ENCODE peak calls at places on chromosomes 11 and 22, in seven cellular contexts. I is SK-N-SH, C is brain microvascular endothelial cell, K is esophagus squamous epithelium, V is breast epithelium, U is astrocyte of the spinal cord, N is fibroblast of lung. H is an unnamed sample.

GRCh38 chr22:46007848-46008261 is 30.9 kb upstream of the WNT7B start:
- DNase-seq in I (peak), C (peak), K (no peak), V (peak), U (peak), N (peak), H (peak)

GRCh38 chr11:103633037-103633788 is 403.2 kb upstream of the DDI1 start:
- DNase-seq in I (no peak), C (no peak), K (no peak), V (no peak), U (peak), N (peak), H (no peak)

GRCh38 chr22:43343262-43343988 is at the start of gene SCUBE1:
- DNase-seq in I (peak), C (no peak), K (no peak), V (peak), U (no peak), N (peak), H (peak)

GRCh38 chr22:46081036-46081830 is 69.1 kb upstream of the PPARA start:
- DNase-seq in I (no peak), C (no peak), K (no peak), V (no peak), U (no peak), N (no peak), H (no peak)

GRCh38 chr11:121478226-121478894 is 25.6 kb upstream of the SORL1-AS1 start:
- DNase-seq in I (no peak), C (no peak), K (no peak), V (no peak), U (no peak), N (no peak), H (peak)

GRCh38 chr11:95736268-95737208 is 53.0 kb downstream of the FAM76B start:
- DNase-seq in I (peak), C (no peak), K (no peak), V (no peak), U (no peak), N (no peak), H (no peak)

GRCh38 chr11:70906101-70906500 is 346.3 kb downstream of the SHANK2 start:
- DNase-seq in I (no peak), C (no peak), K (no peak), V (no peak), U (no peak), N (no peak), H (no peak)

GRCh38 chr22:43129426-43130425 is 13.5 kb downstream of the MCAT start:
- DNase-seq in I (no peak), C (no peak), K (no peak), V (no peak), U (no peak), N (no peak), H (no peak)

GRCh38 chr11:2846056-2846455 is 39.5 kb downstream of the CDKN1C start:
- DNase-seq in I (no peak), C (peak), K (no peak), V (no peak), U (no peak), N (peak), H (peak)

GRCh38 chr11:118910309-118911112 is 15.2 kb downstream of the BCL9L start:
- DNase-seq in I (no peak), C (peak), K (no peak), V (peak), U (peak), N (peak), H (peak)

GRCh38 chr22:43477151-43477725 is 65.4 kb downstream of the MPPED1 start:
- DNase-seq in I (no peak), C (no peak), K (no peak), V (no peak), U (no peak), N (no peak), H (no peak)

GRCh38 chr22:46450931-46451660 is 86.3 kb downstream of the CELSR1 start:
- DNase-seq in I (no peak), C (no peak), K (no peak), V (no peak), U (no peak), N (no peak), H (peak)

GRCh38 chr22:38452373-38453064 is 2.5 kb downstream of the KCNJ4 start:
- DNase-seq in I (no peak), C (no peak), K (no peak), V (no peak), U (no peak), N (peak), H (peak)

GRCh38 chr11:46236918-46237247 is 40.6 kb upstream of the CREB3L1 start:
- DNase-seq in I (no peak), C (no peak), K (no peak), V (no peak), U (no peak), N (no peak), H (no peak)

GRCh38 chr11:35419713-35420333 is 465 bp upstream of the SLC1A2 start:
- DNase-seq in I (peak), C (no peak), K (no peak), V (no peak), U (no peak), N (no peak), H (no peak)

GRCh38 chr11:30488304-30488998 is 97.7 kb downstream of the MPPED2 start:
- DNase-seq in I (peak), C (peak), K (no peak), V (no peak), U (peak), N (peak), H (peak)

GRCh38 chr11:96052921-96053631 is 129.2 kb upstream of the MTMR2 start:
- DNase-seq in I (no peak), C (peak), K (no peak), V (no peak), U (peak), N (peak), H (peak)

GRCh38 chr11:64519541-64519940 is 71.5 kb upstream of the SLC22A12 start:
- DNase-seq in I (no peak), C (no peak), K (no peak), V (peak), U (no peak), N (no peak), H (peak)

GRCh38 chr11:2366271-2366670 is 10.8 kb upstream of the CD81 start:
- DNase-seq in I (no peak), C (no peak), K (no peak), V (peak), U (no peak), N (no peak), H (no peak)

GRCh38 chr22:17981497-17981896 is 42.9 kb downstream of the MICAL3 start:
- DNase-seq in I (no peak), C (no peak), K (no peak), V (no peak), U (no peak), N (no peak), H (no peak)

GRCh38 chr11:64352099-64353005 is 6.6 kb upstream of the RPS6KA4 start:
- DNase-seq in I (no peak), C (no peak), K (no peak), V (no peak), U (no peak), N (no peak), H (no peak)

GRCh38 chr22:23714596-23715588 is 24.1 kb downstream of the RGL4 start:
- DNase-seq in I (no peak), C (no peak), K (no peak), V (no peak), U (no peak), N (no peak), H (no peak)
- H3K4me3 ChIP-seq in I (no peak), C (no peak), K (no peak), V (no peak), U (no peak), N (no peak), H (no peak)

GRCh38 chr22:26481112-26481693 is 2.4 kb downstream of the HPS4 start:
- DNase-seq in I (no peak), C (no peak), K (no peak), V (no peak), U (no peak), N (no peak), H (peak)

GRCh38 chr22:26480611-26480932 is 3.0 kb downstream of the HPS4 start:
- DNase-seq in I (no peak), C (no peak), K (no peak), V (no peak), U (no peak), N (no peak), H (no peak)

GRCh38 chr22:26479792-26480610 is 3.6 kb downstream of the HPS4 start:
- DNase-seq in I (no peak), C (no peak), K (no peak), V (no peak), U (no peak), N (no peak), H (peak)

GRCh38 chr22:26477341-26477731 is 6.2 kb downstream of the HPS4 start:
- DNase-seq in I (no peak), C (peak), K (no peak), V (no peak), U (no peak), N (no peak), H (no peak)

GRCh38 chr22:26479043-26479791 is 4.4 kb downstream of the HPS4 start:
- DNase-seq in I (no peak), C (no peak), K (no peak), V (no peak), U (no peak), N (no peak), H (no peak)
- TF ChIP-seq CTCF in I (no peak), C (no peak), K (no peak), V (no peak), U (no peak), N (no peak), H (peak)

GRCh38 chr11:115984228-115984627 is 480.0 kb upstream of the CADM1 start:
- DNase-seq in I (no peak), C (no peak), K (no peak), V (no peak), U (no peak), N (no peak), H (no peak)

GRCh38 chr11:115985896-115986295 is 481.7 kb upstream of the CADM1 start:
- DNase-seq in I (no peak), C (no peak), K (no peak), V (no peak), U (no peak), N (peak), H (no peak)

GRCh38 chr11:115993613-115994012 is 489.4 kb upstream of the CADM1 start:
- DNase-seq in I (no peak), C (no peak), K (no peak), V (no peak), U (no peak), N (no peak), H (no peak)

DNA sequence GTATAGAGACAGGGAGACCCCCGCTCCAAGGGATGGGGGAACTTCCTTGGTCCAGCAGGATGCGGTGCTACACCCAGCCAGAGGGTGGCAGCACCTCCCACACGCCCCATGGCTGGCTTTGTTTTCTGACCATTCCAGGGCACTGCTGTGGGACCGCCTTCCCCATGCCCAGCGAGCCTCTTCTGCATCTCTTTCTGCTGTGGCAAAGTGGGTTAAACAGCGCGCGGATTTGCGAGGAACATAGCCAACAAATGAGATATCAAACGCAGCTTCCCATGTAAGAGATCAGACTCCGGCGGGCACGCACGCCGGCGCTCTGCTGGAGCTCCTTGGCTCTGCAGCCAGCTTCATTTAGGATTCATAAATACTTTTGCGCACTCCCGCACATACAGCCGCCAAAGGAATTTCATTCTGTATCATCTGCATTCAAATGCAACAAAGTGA is 485.8 kb upstream of the CADM1 start:
- DNase-seq in I (peak), C (no peak), K (no peak), V (no peak), U (no peak), N (no peak), H (no peak)
- H3K4me3 ChIP-seq in I (no peak), C (no peak), K (no peak), V (no peak), U (no peak), N (no peak), H (no peak)

DNA sequence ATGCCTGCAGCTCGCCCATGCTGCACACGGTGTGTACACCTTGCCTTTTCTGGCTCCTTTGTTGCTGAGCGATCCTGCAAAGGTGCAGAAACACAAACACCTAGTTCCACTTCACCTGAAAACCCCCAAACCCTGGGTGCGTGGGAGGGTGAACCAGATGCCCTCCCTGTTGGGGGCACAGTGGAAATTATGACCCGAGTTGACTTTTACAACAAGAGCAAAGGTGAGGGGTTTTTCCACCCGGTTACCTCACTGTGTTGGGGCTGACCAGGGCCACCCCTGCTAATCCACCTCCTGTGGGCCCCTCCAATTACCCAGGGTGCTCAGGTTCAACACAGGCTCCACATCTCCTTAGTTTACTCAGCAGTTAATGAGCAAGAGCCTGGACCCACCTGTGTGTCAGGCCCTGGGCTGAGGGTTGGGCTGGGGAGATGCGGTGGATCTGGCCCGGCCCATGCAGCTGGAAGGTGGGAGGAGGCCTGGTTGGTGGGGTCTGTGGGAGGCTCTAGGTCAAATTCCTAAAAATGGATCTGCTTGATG is 42.1 kb downstream of the LRRC32 start:
- DNase-seq in I (no peak), C (no peak), K (no peak), V (no peak), U (no peak), N (no peak), H (no peak)
- TF ChIP-seq CTCF in I (no peak), C (no peak), K (no peak), V (no peak), U (no peak), N (no peak), H (no peak)

GRCh38 chr11:117535201-117535869 is 207.7 kb downstream of the CEP164 start:
- DNase-seq in I (peak), C (no peak), K (no peak), V (peak), U (no peak), N (no peak), H (peak)
- H3K4me3 ChIP-seq in I (no peak), C (no peak), K (no peak), V (peak), U (no peak), N (no peak), H (no peak)

GRCh38 chr11:130449996-130450419 is 1.6 kb downstream of the ADAMTS15 start:
- DNase-seq in I (peak), C (peak), K (no peak), V (peak), U (peak), N (peak), H (peak)
- TF ChIP-seq CTCF in I (peak), C (peak), K (peak), V (peak), U (peak), N (peak), H (peak)

GRCh38 chr22:36911887-36912661 is 1.4 kb upstream of the CSF2RB start:
- DNase-seq in I (no peak), C (no peak), K (no peak), V (peak), U (no peak), N (peak), H (no peak)

GRCh38 chr22:36916034-36916433 is 2.6 kb downstream of the CSF2RB start:
- DNase-seq in I (no peak), C (no peak), K (no peak), V (no peak), U (no peak), N (no peak), H (no peak)

GRCh38 chr22:36914383-36914752 is 940 bp downstream of the CSF2RB start:
- DNase-seq in I (no peak), C (no peak), K (no peak), V (no peak), U (no peak), N (no peak), H (no peak)

GRCh38 chr22:36912694-36913430 is 566 bp upstream of the CSF2RB start:
- DNase-seq in I (no peak), C (no peak), K (no peak), V (no peak), U (no peak), N (no peak), H (no peak)

GRCh38 chr22:36913431-36914382 is at the start of gene CSF2RB:
- DNase-seq in I (no peak), C (no peak), K (no peak), V (no peak), U (no peak), N (no peak), H (no peak)
- H3K4me3 ChIP-seq in I (no peak), C (no peak), K (peak), V (peak), U (no peak), N (no peak), H (no peak)

H was measured in epithelial cell of esophagus.